ENCODE peak calls at places on chromosomes 12 and 14, in nine cellular contexts. K is lower leg skin, Y is type B pancreatic cell, G is AG04449, L is GM12865, O is Calu3, U is K562, V is left lung, I is MCF 10A. X is an unnamed sample.

GRCh38 chr12:33771889-33772288 is 250.4 kb upstream of the ALG10 start:
- DNase-seq in G (no peak), V (no peak), I (no peak), U (no peak), L (no peak), O (no peak), Y (no peak), K (no peak), X (no peak)

GRCh38 chr14:95220663-95221231 is 63.4 kb upstream of the DICER1 start:
- DNase-seq in V (no peak), K (no peak), G (peak; percentile 24), O (no peak), U (no peak), I (no peak), Y (no peak), L (no peak), X (no peak)

GRCh38 chr12:52415870-52416750 is 10.0 kb upstream of the KRT82 start:
- DNase-seq in V (no peak), L (no peak), K (peak; percentile 77), G (peak; percentile 16), U (no peak), O (no peak), I (peak; percentile 99), Y (no peak), X (no peak)

GRCh38 chr14:90253826-90254225 is 2.5 kb upstream of the PSMC1 start:
- DNase-seq in U (no peak), K (no peak), V (no peak), G (no peak), I (no peak), L (no peak), Y (no peak), O (no peak), X (no peak)

GRCh38 chr14:33359288-33359881 is 420.7 kb downstream of the NPAS3 start:
- DNase-seq in K (no peak), V (no peak), L (no peak), U (no peak), O (no peak), I (no peak), G (no peak), Y (no peak), X (no peak)

GRCh38 chr14:40684328-40684727 is 922.3 kb upstream of the LRFN5 start:
- DNase-seq in O (no peak), L (no peak), K (no peak), Y (no peak), U (no peak), I (no peak), V (no peak), G (no peak), X (no peak)

GRCh38 chr14:75301666-75302325 is 23.2 kb downstream of the FOS start:
- DNase-seq in V (no peak), Y (no peak), L (peak; percentile 27), O (peak; percentile 14), G (no peak), U (peak; percentile 29), K (peak; percentile 55), I (peak; percentile 60), X (no peak)

GRCh38 chr14:28913056-28913455 is 146.5 kb downstream of the FOXG1 start:
- DNase-seq in Y (no peak), I (no peak), U (no peak), L (no peak), V (no peak), G (no peak), K (no peak), O (no peak), X (no peak)

GRCh38 chr14:99276482-99276881 is 4.5 kb upstream of the BCL11B start:
- DNase-seq in V (no peak), G (no peak), L (no peak), U (no peak), O (no peak), K (no peak), Y (no peak), I (no peak), X (no peak)

GRCh38 chr12:57545809-57546437 is 1.1 kb downstream of the DCTN2 start:
- DNase-seq in I (no peak), K (no peak), V (no peak), L (no peak), Y (no peak), O (no peak), U (peak; percentile 31), G (no peak), X (no peak)

GRCh38 chr14:58107947-58108552 is 44.0 kb downstream of the ARMH4 start:
- DNase-seq in V (no peak), L (peak; percentile 67), O (peak; percentile 30), U (peak; percentile 31), K (peak; percentile 22), Y (no peak), G (no peak), I (peak; percentile 56), X (no peak)

GRCh38 chr12:98418357-98419075 is 96.9 kb upstream of the TMPO start:
- DNase-seq in I (peak; percentile 95), U (peak; percentile 50), K (peak; percentile 92), V (peak; percentile 89), L (peak; percentile 67), Y (no peak), O (peak; percentile 95), G (peak; percentile 99), X (peak; percentile 81)

GRCh38 chr12:32159925-32160324 is 53.3 kb downstream of the BICD1 start:
- DNase-seq in V (no peak), L (no peak), G (no peak), Y (no peak), U (no peak), O (no peak), I (no peak), K (no peak), X (no peak)

GRCh38 chr12:45191239-45191638 is 24.7 kb upstream of the ANO6 start:
- DNase-seq in U (no peak), O (no peak), K (no peak), L (no peak), V (no peak), G (peak; percentile 7), Y (no peak), I (peak; percentile 21), X (no peak)

GRCh38 chr12:117892441-117892840 is 76.3 kb downstream of the KSR2 start:
- DNase-seq in V (no peak), I (no peak), L (no peak), Y (no peak), G (no peak), K (no peak), O (no peak), U (no peak), X (no peak)

GRCh38 chr12:117885211-117885610 is 83.6 kb downstream of the KSR2 start:
- DNase-seq in I (no peak), K (no peak), G (no peak), Y (no peak), O (no peak), L (no peak), U (no peak), V (no peak), X (no peak)

GRCh38 chr12:117889098-117889497 is 79.7 kb downstream of the KSR2 start:
- DNase-seq in K (no peak), L (peak; percentile 55), Y (no peak), U (no peak), O (no peak), G (no peak), V (no peak), I (no peak), X (no peak)

GRCh38 chr12:117890644-117891043 is 78.1 kb downstream of the KSR2 start:
- DNase-seq in Y (no peak), L (no peak), V (no peak), U (no peak), G (no peak), O (no peak), I (peak; percentile 34), K (no peak), X (no peak)

DNA sequence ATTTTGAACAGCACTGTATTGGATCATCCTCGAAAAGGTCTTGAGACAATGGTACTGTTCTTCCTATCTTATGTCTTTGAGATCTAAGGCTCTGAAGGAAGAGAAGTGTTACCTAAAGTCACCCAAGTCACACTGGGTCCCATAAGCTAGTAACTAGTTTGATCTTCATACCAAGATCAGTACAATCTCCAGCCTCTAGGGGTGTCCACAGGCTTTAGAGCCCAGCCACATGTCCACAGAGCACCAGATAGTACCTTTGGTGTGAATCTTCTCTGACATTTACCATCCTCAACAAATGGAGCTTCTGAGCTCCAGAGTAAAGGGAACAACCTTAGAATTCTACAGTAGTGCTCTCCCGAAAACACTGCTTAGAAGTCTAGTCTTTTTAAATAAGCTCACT is 78.7 kb downstream of the KSR2 start:
- DNase-seq in I (peak; percentile 2), Y (no peak), O (no peak), G (no peak), U (peak; percentile 26), V (no peak), L (peak; percentile 21), K (no peak), X (no peak)
- TF ChIP-seq CTCF in I (no peak), Y (peak; percentile 38), O (no peak), G (no peak), U (peak; percentile 32), V (no peak), L (peak; percentile 13), K (no peak), X (no peak)

GRCh38 chr12:104747956-104748355 is 210.1 kb downstream of the SLC41A2 start:
- DNase-seq in V (no peak), I (no peak), G (no peak), L (no peak), K (no peak), Y (no peak), O (no peak), U (no peak), X (no peak)
- TF ChIP-seq CTCF in V (no peak), I (no peak), G (no peak), L (no peak), K (no peak), Y (no peak), O (no peak), U (no peak), X (no peak)

GRCh38 chr12:14364583-14365271 is 755 bp upstream of the ATF7IP start:
- DNase-seq in I (no peak), L (no peak), K (no peak), U (no peak), G (no peak), V (no peak), Y (no peak), O (no peak), X (no peak)

GRCh38 chr12:14366211-14366762 is 805 bp downstream of the ATF7IP start:
- DNase-seq in O (no peak), G (no peak), V (no peak), L (peak; percentile 66), Y (no peak), K (no peak), I (peak; percentile 43), U (no peak), X (no peak)

GRCh38 chr12:14367097-14367661 is 1.7 kb downstream of the ATF7IP start:
- DNase-seq in O (no peak), G (no peak), Y (no peak), I (peak; percentile 55), U (no peak), V (no peak), L (peak; percentile 86), K (no peak), X (no peak)

GRCh38 chr12:14362347-14362746 is 3.1 kb upstream of the ATF7IP start:
- DNase-seq in V (no peak), O (no peak), I (no peak), L (peak; percentile 55), G (no peak), U (no peak), K (no peak), Y (no peak), X (no peak)

GRCh38 chr12:14365294-14366210 is at the start of gene ATF7IP:
- DNase-seq in G (peak; percentile 89), I (peak; percentile 96), L (peak; percentile 98), K (peak; percentile 98), Y (peak; percentile 94), U (peak; percentile 75), V (peak; percentile 96), O (peak; percentile 95), X (peak; percentile 87)
- TF ChIP-seq CTCF in G (peak; percentile 25), I (no peak), L (peak; percentile 21), K (no peak), Y (peak; percentile 51), U (peak; percentile 40), V (no peak), O (no peak), X (no peak)

GRCh38 chr12:92597118-92597517 is 105.7 kb upstream of the PLEKHG7 start:
- DNase-seq in I (no peak), L (no peak), K (no peak), U (no peak), Y (no peak), G (no peak), V (no peak), O (no peak), X (no peak)
- TF ChIP-seq CTCF in I (no peak), L (no peak), K (no peak), U (no peak), Y (no peak), G (no peak), V (no peak), O (no peak), X (no peak)